ENCODE peak calls at places on chromosomes 12 and 14, in six cellular contexts. T is mucosa of descending colon; K is activated T-cell treated with anti-CD3 and anti-CD28 coated beads, Interleukin-2, amount 50 U/mL, for 72 hours; G is KBM-7; E is activated effector memory CD4-positive, alpha-beta T cell treated with Interleukin-2 at 50 U/mL for 16 hours; P is H9. W is an unnamed sample.
A peak's percentile ranks its signal among the peaks of the same experiment; 100 is the strongest.

GRCh38 chr12:11615481-11615880 is 34.0 kb upstream of the ETV6 start:
- DNase-seq in P (no peak), K (no peak), E (no peak), T (no peak), G (no peak), W (no peak)

GRCh38 chr14:24607635-24608492 is 1.6 kb downstream of the GZMH start:
- DNase-seq in P (no peak), E (no peak), T (no peak), K (no peak), G (no peak), W (no peak)

GRCh38 chr12:89947437-89948265 is 239.0 kb upstream of the ATP2B1 start:
- DNase-seq in G (peak; percentile 24), T (no peak), P (no peak), E (no peak), K (no peak), W (peak; percentile 68)

GRCh38 chr12:31922341-31923062 is 36.7 kb upstream of the RESF1 start:
- DNase-seq in T (no peak), K (no peak), G (peak; percentile 38), E (no peak), P (no peak), W (peak; percentile 50)

GRCh38 chr12:43210437-43211197 is 341.4 kb downstream of the ADAMTS20 start:
- DNase-seq in E (no peak), P (no peak), G (peak; percentile 65), K (no peak), T (no peak), W (no peak)

GRCh38 chr14:91264151-91265150 is 19.9 kb upstream of the GPR68 start:
- DNase-seq in T (no peak), P (peak; percentile 41), G (no peak), E (no peak), K (peak; percentile 49), W (no peak)

GRCh38 chr12:82966160-82966559 is 279.5 kb downstream of the TMTC2 start:
- DNase-seq in K (no peak), E (no peak), P (no peak), T (no peak), G (peak; percentile 85), W (no peak)

GRCh38 chr12:67070307-67070600 is 198.9 kb upstream of the CAND1 start:
- DNase-seq in E (no peak), K (peak; percentile 0), T (no peak), G (no peak), P (no peak), W (no peak)